ENCODE peak calls at places on chromosomes 12 and 14, in four cellular contexts. H, T, G and I are unnamed samples.
A peak's percentile ranks its signal among the peaks of the same experiment; 100 is the strongest.

GRCh38 chr12:75236206-75236605 is 26.6 kb upstream of the KCNC2 start:
- DNase-seq in T (no peak), H (no peak), G (no peak), I (no peak)

GRCh38 chr12:84789184-84789583 is 123.4 kb downstream of the SLC6A15 start:
- DNase-seq in T (no peak), G (no peak), H (no peak), I (no peak)

GRCh38 chr14:100746326-100746725 is 19.6 kb downstream of the DLK1 start:
- DNase-seq in H (no peak), T (no peak), G (no peak), I (no peak)

GRCh38 chr12:41745593-41745992 is 399.1 kb downstream of the GXYLT1 start:
- DNase-seq in H (no peak), T (no peak), G (no peak), I (no peak)

GRCh38 chr14:34380446-34380845 is 81.6 kb downstream of the SPTSSA start:
- DNase-seq in G (no peak), H (no peak), T (no peak), I (no peak)

GRCh38 chr14:88421286-88421685 is 35.8 kb downstream of the SPATA7 start:
- DNase-seq in G (no peak), H (peak; percentile 27), T (no peak), I (no peak)

GRCh38 chr12:16329594-16329993 is 17.9 kb upstream of the MGST1 start:
- DNase-seq in G (no peak), T (no peak), H (no peak), I (no peak)

GRCh38 chr14:38430522-38430921 is 174.6 kb upstream of the CLEC14A start:
- DNase-seq in H (no peak), G (no peak), T (no peak), I (no peak)

GRCh38 chr14:105330491-105330895 is 15.9 kb downstream of the PACS2 start:
- DNase-seq in H (peak; percentile 66), G (no peak), T (no peak), I (peak; percentile 63)

GRCh38 chr12:99960312-99960711 is 24.4 kb downstream of the ANKS1B start:
- DNase-seq in H (peak; percentile 34), T (no peak), G (no peak), I (no peak)

GRCh38 chr14:89386214-89386886 is 30.7 kb downstream of the FOXN3 start:
- DNase-seq in G (no peak), H (no peak), T (no peak), I (peak; percentile 64)

GRCh38 chr12:30191701-30192455 is 408.1 kb upstream of the TMTC1 start:
- DNase-seq in H (no peak), G (no peak), T (no peak), I (no peak)

GRCh38 chr12:66678640-66679268 is at the start of gene GRIP1:
- DNase-seq in T (no peak), G (no peak), H (no peak), I (no peak)

DNA sequence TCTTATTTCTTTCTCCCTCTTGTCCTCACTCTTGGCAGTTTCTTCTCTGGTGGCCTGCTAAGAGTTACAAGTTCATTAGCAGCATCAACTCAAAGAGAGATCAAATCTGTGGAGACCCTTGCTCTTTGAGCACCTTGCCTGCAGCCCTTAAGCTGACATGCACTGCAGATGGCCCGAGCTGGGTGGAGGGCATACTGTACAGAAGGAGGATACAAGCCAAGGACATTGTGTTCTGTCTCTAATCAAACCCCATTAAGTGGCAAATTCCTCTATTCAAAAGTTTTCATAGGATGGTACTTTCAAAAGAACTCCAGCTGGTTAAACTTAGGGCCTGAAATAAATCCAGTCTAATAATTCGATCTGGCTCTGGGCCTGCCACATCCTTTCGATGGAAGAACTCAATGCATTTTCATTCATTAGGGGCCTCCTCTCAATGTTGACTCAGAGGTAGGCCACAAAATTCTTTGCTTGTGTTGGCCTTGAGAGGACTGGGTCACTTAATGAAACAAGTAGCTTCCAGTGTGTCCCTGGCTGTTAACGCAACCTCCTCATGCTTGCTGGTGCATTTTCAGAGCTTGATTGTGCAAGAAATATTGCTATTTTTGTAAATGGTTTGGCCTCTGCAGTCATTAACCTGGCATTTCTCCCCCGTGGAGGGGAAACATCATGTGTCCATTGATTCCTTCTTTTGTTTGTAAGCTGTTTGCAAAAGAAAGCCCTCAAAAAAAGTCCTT is 318.2 kb downstream of the NUAK1 start:
- DNase-seq in H (peak; percentile 70), G (no peak), T (no peak), I (peak; percentile 84)
- H3K27ac ChIP-seq in H (no peak overlapping the region), G (peak overlapping the region; percentile 4), T (no peak overlapping the region), I (peak overlapping the region; percentile 50)

GRCh38 chr12:70270108-70270507 is 26.9 kb downstream of the CNOT2 start:
- DNase-seq in H (no peak), T (no peak), G (no peak), I (no peak)

GRCh38 chr12:70268972-70269371 is 25.7 kb downstream of the CNOT2 start:
- DNase-seq in T (no peak), H (no peak), G (no peak), I (no peak)

GRCh38 chr12:70267550-70267949 is 24.3 kb downstream of the CNOT2 start:
- DNase-seq in H (peak; percentile 52), G (no peak), T (no peak), I (no peak)

GRCh38 chr12:70272510-70272909 is 29.3 kb downstream of the CNOT2 start:
- DNase-seq in T (no peak), G (no peak), H (no peak), I (no peak)

GRCh38 chr12:70271025-70271424 is 27.8 kb downstream of the CNOT2 start:
- DNase-seq in H (no peak), G (no peak), T (no peak), I (no peak)
- H3K4me1 ChIP-seq in H (peaks cover 21% of the 10 kb centered on the region), G (peaks cover 73% of the 10 kb centered on the region), T (peaks cover 39% of the 10 kb centered on the region), I (peaks cover 39% of the 10 kb centered on the region)

GRCh38 chr12:89373772-89374572 is 21.7 kb upstream of the DUSP6 start:
- DNase-seq in H (peak; percentile 86), G (no peak), T (no peak), I (no peak)
- H3K27ac ChIP-seq in H (peak overlapping the region; percentile 74), G (peak overlapping the region; percentile 71), T (no peak overlapping the region), I (peak overlapping the region; percentile 25)

DNA sequence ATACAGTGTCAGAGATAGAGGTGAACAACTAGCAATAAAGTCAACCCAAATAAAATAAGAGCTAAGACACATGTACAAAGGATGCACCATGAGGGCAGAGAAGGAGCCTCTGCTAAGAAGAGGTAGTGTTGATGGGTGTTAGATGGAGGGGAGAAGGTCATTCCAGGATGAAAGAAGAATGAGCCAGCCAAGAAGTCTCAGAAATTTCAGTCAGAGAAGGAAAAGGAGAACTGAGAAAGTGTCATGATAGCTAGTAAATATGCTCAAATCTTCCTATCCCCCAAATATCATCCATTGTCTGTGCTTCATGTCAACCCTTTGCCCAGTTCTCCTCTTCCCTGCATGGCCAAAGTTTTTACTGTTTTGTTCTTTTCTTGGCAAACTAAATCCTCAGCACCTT is 225.2 kb upstream of the BTG1 start:
- DNase-seq in G (no peak), T (no peak), H (no peak), I (no peak)
- H3K4me1 ChIP-seq in G (no peaks in the 10 kb centered on the region), T (peaks cover 11% of the 10 kb centered on the region), H (no peaks in the 10 kb centered on the region), I (no peaks in the 10 kb centered on the region)